ENCODE peak calls at places on chromosomes 11 and 22, in five cellular contexts. L, G, S, M and R are unnamed samples.

GRCh38 chr11:68298659-68299516 is 13.5 kb upstream of the LRP5 start:
- DNase-seq in L (no peak), M (no peak), G (no peak), S (no peak), R (no peak)

GRCh38 chr11:112558691-112559090 is 298.0 kb upstream of the PLET1 start:
- DNase-seq in G (peak; percentile 43), L (no peak), S (no peak), M (no peak), R (no peak)

GRCh38 chr11:45092901-45093760 is 53.3 kb upstream of the PRDM11 start:
- DNase-seq in L (no peak), M (no peak), G (peak; percentile 85), S (peak; percentile 14), R (no peak)

GRCh38 chr11:94511932-94512781 is at the start of gene C11orf97:
- DNase-seq in G (peak; percentile 30), M (peak; percentile 60), S (peak; percentile 77), L (peak; percentile 90), R (no peak)

GRCh38 chr22:27151407-27151806 is 494.0 kb downstream of the MIAT start:
- DNase-seq in M (no peak), S (no peak), G (no peak), L (peak; percentile 46), R (no peak)

GRCh38 chr11:45593992-45594391 is 71.4 kb downstream of the CHST1 start:
- DNase-seq in L (no peak), M (no peak), G (no peak), S (no peak), R (no peak)

GRCh38 chr11:120147950-120148270 is 10.0 kb upstream of the TRIM29 start:
- DNase-seq in M (no peak), G (no peak), L (no peak), S (peak; percentile 20), R (no peak)

GRCh38 chr11:131668867-131669780 is 298.7 kb downstream of the NTM start:
- DNase-seq in G (peak; percentile 16), L (peak; percentile 80), M (no peak), S (peak; percentile 63), R (no peak)

GRCh38 chr11:101428918-101429317 is 154.9 kb downstream of the TRPC6 start:
- DNase-seq in G (peak; percentile 54), M (no peak), L (peak; percentile 57), S (no peak), R (no peak)

GRCh38 chr11:32586576-32587190 is 3.1 kb downstream of the EIF3M start:
- DNase-seq in M (no peak), L (peak; percentile 6), G (peak; percentile 24), S (no peak), R (no peak)

GRCh38 chr11:2975594-2975993 is 16.5 kb downstream of the NAP1L4 start:
- DNase-seq in G (peak; percentile 37), M (no peak), L (peak; percentile 45), S (no peak), R (no peak)

GRCh38 chr22:36562261-36562835 is 33.4 kb upstream of the EIF3D start:
- DNase-seq in G (peak; percentile 43), M (no peak), L (no peak), S (no peak), R (no peak)

GRCh38 chr11:94964934-94965333 is 8.4 kb downstream of the CWC15 start:
- DNase-seq in M (no peak), G (no peak), L (no peak), S (no peak), R (no peak)

GRCh38 chr22:36540867-36541642 is 12.1 kb upstream of the EIF3D start:
- DNase-seq in L (no peak), M (no peak), G (no peak), S (no peak), R (no peak)

GRCh38 chr11:65262381-65262680 is 569 bp downstream of the POLA2 start:
- DNase-seq in L (no peak), S (no peak), M (no peak), G (no peak), R (no peak)

GRCh38 chr11:1690167-1691026 is 6.6 kb upstream of the KRTAP5-6 start:
- DNase-seq in S (no peak), G (no peak), L (no peak), M (no peak), R (no peak)

GRCh38 chr11:37916331-37916730 is 1318.3 kb upstream of the RAG2 start:
- DNase-seq in S (no peak), L (no peak), M (no peak), G (no peak), R (no peak)

GRCh38 chr11:114846040-114846791 is 167.9 kb downstream of the NXPE2 start:
- DNase-seq in S (no peak), G (no peak), L (peak; percentile 14), M (peak; percentile 42), R (no peak)

GRCh38 chr11:95154514-95154913 is 64.9 kb downstream of the ENDOD1 start:
- DNase-seq in M (no peak), S (no peak), G (peak; percentile 19), L (peak; percentile 80), R (peak; percentile 58)

GRCh38 chr22:40363059-40363458 is 7.3 kb upstream of the SGSM3 start:
- DNase-seq in M (no peak), L (no peak), S (no peak), G (peak; percentile 90), R (no peak)

GRCh38 chr11:8267280-8267679 is 3.6 kb upstream of the LMO1 start:
- DNase-seq in S (peak; percentile 19), M (no peak), G (no peak), L (no peak), R (no peak)

GRCh38 chr11:12390687-12391110 is 13.3 kb downstream of the PARVA start:
- DNase-seq in M (no peak), L (no peak), S (no peak), G (no peak), R (no peak)

GRCh38 chr22:49418943-49419342 is 408.7 kb downstream of the BRD1 start:
- DNase-seq in G (no peak), S (no peak), L (no peak), M (no peak), R (no peak)

GRCh38 chr11:84089072-84090057 is 803.2 kb upstream of the CCDC90B start:
- DNase-seq in G (no peak), M (no peak), L (no peak), S (no peak), R (no peak)

GRCh38 chr22:37971475-37972434 is 12.6 kb downstream of the SOX10 start:
- DNase-seq in S (no peak), L (peak; percentile 72), G (no peak), M (no peak), R (no peak)

GRCh38 chr11:111977141-111978027 is 40.2 kb downstream of the DIXDC1 start:
- DNase-seq in S (peak; percentile 71), L (peak; percentile 74), G (no peak), M (peak; percentile 77), R (no peak)

GRCh38 chr11:100732949-100733348 is 45.9 kb downstream of the ARHGAP42 start:
- DNase-seq in G (no peak), S (no peak), L (no peak), M (no peak), R (no peak)

GRCh38 chr11:72144807-72145565 is 9.5 kb downstream of the FOLR3 start:
- DNase-seq in G (peak; percentile 87), S (no peak), M (no peak), L (no peak), R (no peak)

GRCh38 chr11:19978668-19979518 is 181.4 kb downstream of the DBX1 start:
- DNase-seq in G (peak; percentile 90), M (no peak), S (no peak), L (no peak), R (no peak)

GRCh38 chr11:19982761-19983495 is 177.3 kb downstream of the DBX1 start:
- DNase-seq in M (no peak), G (peak; percentile 52), S (no peak), L (no peak), R (no peak)

GRCh38 chr11:19980388-19980787 is 179.9 kb downstream of the DBX1 start:
- DNase-seq in M (no peak), S (no peak), L (no peak), G (peak; percentile 54), R (no peak)

GRCh38 chr11:19979519-19979845 is 180.8 kb downstream of the DBX1 start:
- DNase-seq in S (no peak), M (no peak), L (no peak), G (no peak), R (no peak)

GRCh38 chr11:19980957-19981669 is 179.2 kb downstream of the DBX1 start:
- DNase-seq in M (no peak), S (no peak), G (peak; percentile 74), L (no peak), R (no peak)
- TF ChIP-seq CTCF in M (no peak), S (no peak), G (no peak), L (no peak), R (no peak)

GRCh38 chr22:45094081-45094720 is 69.5 kb upstream of the NUP50 start:
- DNase-seq in L (no peak), M (no peak), G (no peak), S (no peak), R (no peak)

GRCh38 chr22:45091254-45091854 is 72.4 kb upstream of the NUP50 start:
- DNase-seq in M (no peak), L (no peak), G (no peak), S (no peak), R (no peak)

GRCh38 chr22:45087802-45088201 is 75.9 kb upstream of the NUP50 start:
- DNase-seq in G (no peak), L (no peak), S (no peak), M (no peak), R (no peak)

GRCh38 chr22:45092644-45093043 is 71.1 kb upstream of the NUP50 start:
- DNase-seq in G (no peak), L (no peak), S (no peak), M (no peak), R (no peak)

GRCh38 chr22:45090364-45090960 is 73.3 kb upstream of the NUP50 start:
- DNase-seq in G (peak; percentile 65), S (no peak), L (peak; percentile 79), M (no peak), R (no peak)
- TF ChIP-seq CTCF in G (no peak), S (no peak), L (peak; percentile 17), M (no peak), R (no peak)

GRCh38 chr11:17846852-17847453 is 112.4 kb downstream of the KCNC1 start:
- DNase-seq in S (no peak), G (peak; percentile 73), M (peak; percentile 20), L (peak; percentile 29), R (no peak)
- TF ChIP-seq CTCF in S (no peak), G (peak; percentile 54), M (peak; percentile 25), L (peak; percentile 16), R (no peak)

DNA sequence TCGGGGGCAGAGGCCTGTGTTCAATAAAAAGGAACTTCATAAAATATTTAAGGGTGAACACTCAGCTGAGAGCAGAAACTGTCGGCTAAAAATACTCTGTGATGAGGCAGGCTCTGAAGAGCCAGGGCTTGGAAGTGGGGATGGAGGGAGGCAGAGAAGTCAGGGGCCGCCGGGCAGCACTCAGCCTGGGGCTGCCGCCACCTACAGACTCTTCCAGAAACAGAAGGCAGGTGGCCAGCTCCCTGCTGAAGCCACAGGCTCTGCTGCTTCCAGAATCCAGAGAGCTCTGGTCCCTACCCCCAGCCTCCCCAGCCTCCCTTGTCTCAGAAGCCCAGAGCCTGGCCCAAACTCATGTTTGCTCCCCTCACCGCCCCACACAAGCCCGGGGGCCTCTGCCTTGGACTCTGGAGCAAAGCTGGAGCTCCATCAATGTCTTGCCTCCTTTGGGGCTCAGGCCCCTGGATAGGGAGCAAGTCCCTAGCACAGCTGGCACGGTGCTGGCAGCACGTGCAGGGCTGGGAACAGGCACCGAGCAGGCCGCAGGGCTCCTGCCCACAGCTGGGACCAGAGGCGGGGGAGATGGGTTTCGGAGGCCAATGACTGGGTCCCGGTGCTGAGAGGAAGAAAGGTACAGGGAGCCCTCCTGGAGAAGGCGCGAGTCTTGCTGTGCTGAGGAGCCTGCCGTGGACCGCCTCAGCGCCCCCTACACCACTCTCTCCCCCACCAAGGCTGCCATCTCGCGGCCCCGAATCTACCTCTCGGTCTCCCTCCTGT is 8.2 kb downstream of the LRFN4 start:
- DNase-seq in M (no peak), G (no peak), L (no peak), S (no peak), R (no peak)
- TF ChIP-seq CTCF in M (no peak), G (no peak), L (no peak), S (no peak), R (no peak)